ENCODE peak calls at places on chromosomes 7 and 10, in five cellular contexts. Q is GDM1; E is GM04504; G is CD4-positive, alpha-beta T cell; R is fibroblast of the conjunctiva. J is an unnamed sample.

GRCh38 chr10:24851595-24851994 is 100.8 kb downstream of the PRTFDC1 start:
- DNase-seq in Q (no peak), E (no peak), G (no peak), R (peak; percentile 24), J (no peak)

GRCh38 chr10:3071405-3072198 is 4.3 kb downstream of the PFKP start:
- DNase-seq in Q (peak; percentile 59), E (no peak), G (no peak), R (no peak), J (no peak)

GRCh38 chr7:111860248-111860647 is 298.0 kb upstream of the IMMP2L start:
- DNase-seq in Q (no peak), E (no peak), G (no peak), R (no peak), J (no peak)

GRCh38 chr7:76267107-76267834 is 35.2 kb upstream of the HSPB1 start:
- DNase-seq in Q (no peak), E (no peak), G (no peak), R (no peak), J (no peak)

GRCh38 chr7:114910787-114911186 is 11.1 kb upstream of the MDFIC start:
- DNase-seq in Q (no peak), E (no peak), G (no peak), R (no peak), J (no peak)

GRCh38 chr10:59319854-59320253 is 42.5 kb downstream of the FAM13C start:
- DNase-seq in Q (no peak), E (no peak), G (no peak), R (no peak), J (no peak)

GRCh38 chr7:101978683-101979082 is 161.3 kb downstream of the CUX1 start:
- DNase-seq in Q (no peak), E (no peak), G (no peak), R (no peak), J (no peak)

GRCh38 chr7:157302314-157302711 is 34.5 kb upstream of the DNAJB6 start:
- DNase-seq in Q (peak; percentile 95), E (no peak), G (peak; percentile 80), R (no peak), J (no peak)

GRCh38 chr7:5514440-5515035 is 90.9 kb upstream of the TNRC18 start:
- DNase-seq in Q (no peak), E (no peak), G (no peak), R (no peak), J (no peak)

GRCh38 chr7:44291066-44291732 is 34.2 kb downstream of the CAMK2B start:
- DNase-seq in Q (no peak), E (no peak), G (no peak), R (no peak), J (no peak)

GRCh38 chr10:17387861-17388503 is 66.4 kb downstream of the ST8SIA6 start:
- DNase-seq in Q (no peak), E (no peak), G (no peak), R (no peak), J (no peak)

GRCh38 chr7:124959676-124960075 is 30.1 kb upstream of the POT1 start:
- DNase-seq in Q (no peak), E (no peak), G (no peak), R (no peak), J (no peak)

GRCh38 chr7:88127637-88128290 is 92.1 kb downstream of the SRI start:
- DNase-seq in Q (no peak), E (no peak), G (no peak), R (no peak), J (no peak)

GRCh38 chr7:143444063-143444782 is 970 bp downstream of the TAS2R60 start:
- DNase-seq in Q (no peak), E (no peak), G (no peak), R (no peak), J (no peak)

GRCh38 chr7:77504951-77505350 is 32.1 kb upstream of the PTPN12 start:
- DNase-seq in Q (no peak), E (no peak), G (no peak), R (no peak), J (no peak)

GRCh38 chr7:30169585-30169978 is 34.8 kb downstream of the MTURN start:
- DNase-seq in Q (no peak), E (no peak), G (no peak), R (no peak), J (no peak)

GRCh38 chr10:79221110-79222051 is 125.9 kb upstream of the PPIF start:
- DNase-seq in Q (no peak), E (no peak), G (no peak), R (peak; percentile 53), J (peak; percentile 24)

GRCh38 chr7:5567810-5568209 is 144.2 kb upstream of the TNRC18 start:
- DNase-seq in Q (no peak), E (no peak), G (no peak), R (no peak), J (no peak)

GRCh38 chr7:28588606-28589005 is 176.3 kb downstream of the CREB5 start:
- DNase-seq in Q (no peak), E (no peak), G (no peak), R (no peak), J (no peak)

GRCh38 chr7:6630007-6630849 is 6.9 kb upstream of the ZNF316 start:
- DNase-seq in Q (no peak), E (no peak), G (no peak), R (no peak), J (no peak)

GRCh38 chr10:17616403-17617030 is 657 bp downstream of the HACD1 start:
- DNase-seq in Q (no peak), E (peak; percentile 35), G (peak; percentile 3), R (no peak), J (peak; percentile 14)

GRCh38 chr7:31126976-31127375 is 74.9 kb downstream of the ADCYAP1R1 start:
- DNase-seq in Q (no peak), E (no peak), G (no peak), R (peak; percentile 5), J (no peak)

GRCh38 chr7:55438765-55439525 is 73.8 kb downstream of the LANCL2 start:
- DNase-seq in Q (no peak), E (no peak), G (no peak), R (no peak), J (no peak)

J was measured in substantia nigra.